ENCODE peak calls at places on chromosome 10, in seven cellular contexts. L, K, O, U, A, C and Z are unnamed samples.
A peak's percentile ranks its signal among the peaks of the same experiment; 100 is the strongest.

GRCh38 chr10:13684252-13684791 is 97.6 kb downstream of the PRPF18 start:
- DNase-seq in C (no peak), U (peak; percentile 55), O (no peak), L (peak; percentile 94), A (peak; percentile 75), K (no peak), Z (no peak)

GRCh38 chr10:93861825-93862224 is 32.0 kb upstream of the SLC35G1 start:
- DNase-seq in L (no peak), A (no peak), C (no peak), K (no peak), U (no peak), O (no peak), Z (no peak)

GRCh38 chr10:113469796-113470195 is 83.1 kb upstream of the HABP2 start:
- DNase-seq in L (no peak), C (no peak), O (no peak), U (no peak), A (no peak), K (no peak), Z (no peak)

GRCh38 chr10:359093-359492 is 223.8 kb downstream of the ZMYND11 start:
- DNase-seq in A (no peak), O (peak; percentile 15), U (no peak), C (no peak), L (no peak), K (no peak), Z (no peak)

GRCh38 chr10:124496150-124496549 is 34.5 kb downstream of the LHPP start:
- DNase-seq in U (no peak), L (no peak), A (no peak), O (no peak), K (no peak), C (no peak), Z (no peak)

GRCh38 chr10:74333174-74333573 is 182.2 kb downstream of the ADK start:
- DNase-seq in O (no peak), K (no peak), L (no peak), C (no peak), A (no peak), U (no peak), Z (no peak)

GRCh38 chr10:106255111-106255510 is 909.4 kb downstream of the SORCS1 start:
- DNase-seq in C (no peak), O (no peak), A (no peak), U (no peak), L (no peak), K (no peak), Z (no peak)

GRCh38 chr10:22805304-22805703 is 90.9 kb upstream of the PIP4K2A start:
- DNase-seq in K (no peak), A (no peak), O (no peak), U (no peak), L (no peak), C (no peak), Z (no peak)

GRCh38 chr10:103739039-103739764 is 116.2 kb downstream of the SH3PXD2A start:
- DNase-seq in C (no peak), K (no peak), L (no peak), U (peak; percentile 92), O (no peak), A (peak; percentile 42), Z (no peak)

GRCh38 chr10:48625013-48625412 is 20.1 kb upstream of the ARHGAP22 start:
- DNase-seq in L (no peak), O (no peak), U (peak; percentile 35), A (no peak), K (no peak), C (no peak), Z (no peak)

DNA sequence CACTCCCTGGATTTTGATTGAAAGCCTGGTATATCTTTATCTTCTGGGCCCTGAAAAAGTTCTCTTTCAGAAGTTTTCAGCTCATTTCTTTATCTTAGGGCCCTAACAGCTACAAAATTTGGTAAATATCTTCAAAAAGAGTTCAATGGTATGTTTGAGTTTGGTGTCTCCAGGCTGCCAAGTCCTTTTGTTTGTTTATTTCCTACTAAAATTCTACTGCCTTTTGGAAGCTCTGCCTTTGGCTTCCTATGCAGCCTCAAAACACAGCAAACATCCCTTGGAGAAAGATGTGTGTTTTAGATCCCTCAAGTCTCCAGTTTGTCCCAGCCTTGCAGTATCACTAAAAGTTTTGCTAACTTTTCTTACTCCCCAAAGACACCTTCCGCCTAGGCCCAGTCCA is 146.8 kb downstream of the LRRTM3 start:
- DNase-seq in C (no peak), O (no peak), L (no peak), U (no peak), A (no peak), K (no peak), Z (no peak)
- H3K27ac ChIP-seq in C (no peak overlapping the region), O (no peak overlapping the region), L (no peak overlapping the region), U (no peak overlapping the region), A (no peak overlapping the region), K (no peak overlapping the region), Z (no peak overlapping the region)

DNA sequence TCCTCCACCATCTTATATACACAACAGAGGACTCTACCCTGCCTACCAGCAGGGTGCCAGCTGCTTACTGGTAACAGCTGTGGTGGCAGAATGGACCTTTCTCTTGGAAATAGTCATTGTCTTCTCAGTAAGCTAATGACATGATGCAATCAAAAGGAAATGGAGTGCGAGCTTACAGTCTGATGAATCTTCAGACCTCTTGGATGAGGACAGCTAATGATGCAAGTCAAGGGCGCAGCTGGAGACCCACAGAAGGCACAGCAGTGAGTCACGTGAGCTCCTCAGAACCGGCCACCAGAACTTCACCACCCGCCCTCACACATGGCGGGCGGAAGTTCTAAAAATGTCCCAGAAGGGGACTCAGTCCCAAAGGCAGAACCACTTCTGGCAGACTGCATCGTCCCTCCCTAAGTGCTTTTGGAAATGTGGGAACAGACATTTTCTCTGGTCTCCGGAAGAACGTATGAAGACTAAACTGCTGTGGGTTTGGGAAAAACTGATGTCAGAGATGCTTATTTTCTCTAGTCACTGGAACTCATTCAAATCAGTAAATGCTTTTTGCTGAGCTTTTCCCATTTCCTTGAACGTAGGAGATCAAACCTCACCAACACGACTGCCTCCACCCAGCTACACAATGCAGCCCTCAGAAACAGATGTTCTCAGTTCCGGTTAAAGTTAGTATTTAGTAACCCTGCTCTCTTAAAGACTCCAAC is 96.4 kb downstream of the FAS start:
- DNase-seq in C (no peak), O (no peak), U (no peak), L (peak; percentile 89), A (peak; percentile 79), K (no peak), Z (no peak)
- TF ChIP-seq CTCF in C (no peak), O (no peak), U (no peak), L (no peak), A (no peak), K (no peak), Z (no peak)

DNA sequence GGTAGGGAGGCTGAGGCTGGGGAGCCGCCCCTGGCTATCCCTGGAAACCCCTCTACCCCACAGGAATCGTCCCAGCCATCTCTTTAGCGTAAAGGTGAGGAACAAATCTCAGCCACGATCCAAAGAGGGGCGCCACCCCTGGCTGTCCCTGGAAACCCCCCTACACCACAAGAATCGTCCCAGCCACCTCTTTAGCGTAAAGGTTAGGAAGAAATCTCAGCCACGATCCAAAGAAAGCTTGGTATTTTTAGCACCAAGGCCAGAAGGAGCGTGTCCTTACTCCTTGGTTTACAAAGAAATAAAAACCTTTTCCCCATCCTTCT is 757 bp upstream of the TSPAN14 start:
- DNase-seq in C (no peak), L (no peak), O (no peak), A (no peak), K (no peak), U (no peak), Z (no peak)
- H3K27ac ChIP-seq in C (no peak overlapping the region), L (peak overlapping the region; percentile 87), O (peak overlapping the region; percentile 98), A (peak overlapping the region; percentile 81), K (no peak overlapping the region), U (peak overlapping the region; percentile 52), Z (peak overlapping the region; percentile 16)

DNA sequence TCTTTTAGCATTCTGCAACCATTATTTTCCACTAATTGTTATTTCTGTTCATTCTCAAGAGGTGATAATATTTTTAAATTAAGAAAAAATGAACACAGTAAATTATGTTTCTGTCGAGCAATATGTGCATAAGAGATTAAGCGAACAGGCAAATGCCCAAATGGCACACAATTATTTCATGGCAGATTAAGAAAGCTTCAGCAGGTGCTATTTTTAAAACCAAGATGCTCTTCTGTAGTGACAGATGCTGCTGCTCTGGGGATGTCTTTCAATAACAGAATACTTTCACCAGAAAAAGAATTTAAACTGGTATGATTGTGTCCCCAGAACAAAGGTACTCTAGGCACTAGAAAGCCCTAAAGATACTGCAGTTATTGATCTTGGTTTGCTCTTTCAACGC is 412.7 kb upstream of the SORCS1 start:
- DNase-seq in A (no peak), L (no peak), O (no peak), C (no peak), U (no peak), K (no peak), Z (no peak)
- TF ChIP-seq CTCF in A (no peak), L (no peak), O (no peak), C (no peak), U (no peak), K (no peak), Z (no peak)

GRCh38 chr10:44968101-44968886 is 8.7 kb downstream of the RASSF4 start:
- DNase-seq in O (no peak), K (no peak), C (no peak), A (no peak), U (no peak), L (no peak), Z (peak; percentile 44)

GRCh38 chr10:44965651-44966097 is 6.1 kb downstream of the RASSF4 start:
- DNase-seq in K (no peak), O (no peak), U (no peak), A (peak; percentile 45), L (peak; percentile 74), C (no peak), Z (no peak)

GRCh38 chr10:44967596-44967995 is 8.0 kb downstream of the RASSF4 start:
- DNase-seq in U (no peak), A (no peak), L (no peak), C (no peak), K (no peak), O (no peak), Z (no peak)

GRCh38 chr10:44966129-44966815 is 6.7 kb downstream of the RASSF4 start:
- DNase-seq in O (no peak), C (no peak), A (no peak), L (no peak), U (no peak), K (no peak), Z (no peak)

GRCh38 chr10:44966816-44967509 is 7.4 kb downstream of the RASSF4 start:
- DNase-seq in O (no peak), K (no peak), C (no peak), L (no peak), U (no peak), A (no peak), Z (no peak)
- H3K27ac ChIP-seq in O (peak overlapping the region; percentile 60), K (no peak overlapping the region), C (no peak overlapping the region), L (peak overlapping the region; percentile 88), U (no peak overlapping the region), A (peak overlapping the region; percentile 94), Z (no peak overlapping the region)